ENCODE peak calls at places on chromosomes 11 and 22, in six cellular contexts. E is H9, I is IMR-90, Y is trophoblast cell, G is neuronal stem cell, P is mesenchymal stem cell. X is an unnamed sample.

GRCh38 chr22:36386900-36387663 is 685 bp downstream of the MYH9 start:
- DNase-seq in E (no peak), I (no peak), Y (no peak), G (no peak), P (no peak), X (no peak)

GRCh38 chr11:122392508-122392907 is 263.0 kb upstream of the UBASH3B start:
- DNase-seq in E (no peak), I (no peak), Y (no peak), G (no peak), P (no peak), X (no peak)

GRCh38 chr22:45683248-45683647 is 11.6 kb downstream of the ATXN10 start:
- DNase-seq in E (no peak), I (no peak), Y (no peak), G (no peak), P (no peak), X (no peak)

GRCh38 chr11:2669926-2670469 is 29.8 kb downstream of the KCNQ1OT1 start:
- DNase-seq in E (peak; percentile 17), I (no peak), Y (no peak), G (no peak), P (no peak), X (no peak)

GRCh38 chr11:31649567-31649966 is 140.0 kb downstream of the ELP4 start:
- DNase-seq in E (no peak), I (no peak), Y (no peak), G (no peak), P (no peak), X (no peak)

GRCh38 chr11:76756341-76756771 is 26.8 kb upstream of the TSKU start:
- DNase-seq in E (no peak), I (no peak), Y (no peak), G (no peak), P (no peak), X (no peak)

GRCh38 chr11:69374110-69374981 is 80.4 kb downstream of the MYEOV start:
- DNase-seq in E (peak; percentile 45), I (no peak), Y (no peak), G (no peak), P (no peak), X (no peak)

GRCh38 chr11:65506770-65507485 is 8.1 kb downstream of the MALAT1 start:
- DNase-seq in E (peak; percentile 74), I (peak; percentile 95), Y (peak; percentile 85), G (peak; percentile 62), P (peak; percentile 92), X (peak; percentile 95)

GRCh38 chr11:128181984-128182383 is 405.4 kb downstream of the ETS1 start:
- DNase-seq in E (no peak), I (no peak), Y (no peak), G (no peak), P (no peak), X (no peak)

GRCh38 chr22:23082534-23083314 is 12.4 kb downstream of the GNAZ start:
- DNase-seq in E (no peak), I (no peak), Y (no peak), G (no peak), P (no peak), X (no peak)

GRCh38 chr11:2208691-2209369 is 37.2 kb upstream of the TH start:
- DNase-seq in E (peak; percentile 45), I (no peak), Y (peak; percentile 42), G (no peak), P (no peak), X (no peak)

GRCh38 chr11:58768137-58768536 is 36.4 kb upstream of the GLYAT start:
- DNase-seq in E (no peak), I (no peak), Y (no peak), G (no peak), P (no peak), X (no peak)

GRCh38 chr11:27722117-27722844 is 22.0 kb upstream of the BDNF start:
- DNase-seq in E (peak; percentile 69), I (peak; percentile 68), Y (no peak), G (peak; percentile 36), P (peak; percentile 75), X (peak; percentile 82)
- H3K18ac ChIP-seq in E (peak overlapping the region; percentile 43), I (peak overlapping the region; percentile 8), Y (no peak overlapping the region), G (peak overlapping the region; percentile 63), P (peak overlapping the region; percentile 92), X (no peak overlapping the region)

DNA sequence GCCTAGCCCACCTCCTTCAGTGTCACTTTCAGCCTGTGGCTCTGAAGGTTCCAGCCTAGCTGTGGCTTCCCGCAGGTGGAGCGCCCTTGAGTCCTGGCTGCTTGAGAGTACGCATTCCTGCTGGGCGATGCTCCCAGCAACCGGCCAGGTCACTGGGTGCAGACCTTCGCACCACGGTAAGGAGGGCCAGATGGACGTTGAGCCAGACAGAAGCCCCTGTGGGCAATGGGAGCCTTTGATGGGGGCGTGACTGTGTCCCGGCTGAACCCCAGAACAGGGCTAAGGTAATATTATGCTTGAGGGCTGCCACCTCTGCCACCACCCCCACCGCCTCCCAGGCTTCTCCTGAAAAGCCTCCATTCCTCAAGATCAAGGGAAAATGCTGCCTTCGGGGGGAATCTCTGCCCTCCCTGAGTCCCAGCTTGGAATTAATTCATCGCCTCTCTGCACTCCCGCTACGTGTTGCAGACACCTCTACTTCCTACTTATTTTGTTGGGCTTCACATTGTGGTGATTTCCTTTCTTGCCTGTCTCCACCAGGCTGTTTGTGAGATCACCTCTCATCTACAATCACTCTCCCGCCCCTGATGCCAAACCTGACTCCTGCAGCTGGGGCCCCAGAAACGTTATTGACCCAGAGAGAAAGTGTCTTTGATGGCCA is 144.9 kb upstream of the NECTIN1 start:
- DNase-seq in E (no peak), I (no peak), Y (no peak), G (no peak), P (no peak), X (no peak)
- H3K9ac ChIP-seq in E (no peak overlapping the region), I (no peak overlapping the region), Y (no peak overlapping the region), G (no peak overlapping the region), P (no peak overlapping the region), X (no peak overlapping the region)

GRCh38 chr11:57407010-57407409 is 16.6 kb upstream of the PRG2 start:
- DNase-seq in E (no peak), I (no peak), Y (no peak), G (no peak), P (no peak), X (no peak)

GRCh38 chr11:57407941-57408475 is 17.6 kb upstream of the PRG2 start:
- DNase-seq in E (no peak), I (no peak), Y (peak; percentile 53), G (no peak), P (no peak), X (no peak)

GRCh38 chr11:57409321-57410100 is 17.4 kb downstream of the SLC43A3 start:
- DNase-seq in E (no peak), I (no peak), Y (peak; percentile 87), G (no peak), P (no peak), X (no peak)

GRCh38 chr11:57407521-57407920 is 17.1 kb upstream of the PRG2 start:
- DNase-seq in E (no peak), I (no peak), Y (peak; percentile 89), G (no peak), P (no peak), X (no peak)

DNA sequence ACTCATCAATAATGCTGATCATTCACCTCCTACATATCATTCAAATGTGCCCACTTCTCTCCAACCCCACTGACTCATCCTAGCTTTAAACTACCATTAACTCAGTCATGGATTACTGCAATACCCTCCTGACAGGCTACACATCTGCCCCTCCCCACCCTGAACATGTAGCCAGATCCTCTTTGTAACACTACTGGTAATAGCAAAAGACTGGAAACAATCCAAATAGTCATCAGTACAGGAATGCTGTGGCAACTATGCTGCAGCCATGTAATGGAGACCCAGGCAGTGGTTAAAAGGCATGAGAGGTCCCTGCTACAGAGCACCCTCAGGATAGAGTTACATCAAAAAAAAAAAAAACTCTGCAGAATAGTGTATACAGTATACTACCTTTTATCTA is 16.6 kb downstream of the SLC43A3 start:
- DNase-seq in E (no peak), I (peak; percentile 96), Y (peak; percentile 76), G (no peak), P (peak; percentile 32), X (no peak)
- H3K18ac ChIP-seq in E (no peak overlapping the region), I (no peak overlapping the region), Y (no peak overlapping the region), G (no peak overlapping the region), P (no peak overlapping the region), X (no peak overlapping the region)

GRCh38 chr22:40178417-40179409 is 988 bp downstream of the TNRC6B start:
- DNase-seq in E (peak; percentile 37), I (peak; percentile 57), Y (no peak), G (peak; percentile 62), P (peak; percentile 81), X (peak; percentile 94)
- H3K9ac ChIP-seq in E (peak overlapping the region; percentile 99), I (peak overlapping the region; percentile 94), Y (peak overlapping the region; percentile 87), G (peak overlapping the region; percentile 46), P (peak overlapping the region; percentile 99), X (peak overlapping the region; percentile 89)

GRCh38 chr22:39174498-39175120 is 22.1 kb upstream of the CBX7 start:
- DNase-seq in E (peak; percentile 99), I (peak; percentile 89), Y (peak; percentile 79), G (peak; percentile 99), P (peak; percentile 94), X (peak; percentile 100)
- H3K18ac ChIP-seq in E (peak overlapping the region; percentile 98), I (peak overlapping the region; percentile 89), Y (peak overlapping the region; percentile 96), G (peak overlapping the region; percentile 97), P (peak overlapping the region; percentile 95), X (peak overlapping the region; percentile 71)

DNA sequence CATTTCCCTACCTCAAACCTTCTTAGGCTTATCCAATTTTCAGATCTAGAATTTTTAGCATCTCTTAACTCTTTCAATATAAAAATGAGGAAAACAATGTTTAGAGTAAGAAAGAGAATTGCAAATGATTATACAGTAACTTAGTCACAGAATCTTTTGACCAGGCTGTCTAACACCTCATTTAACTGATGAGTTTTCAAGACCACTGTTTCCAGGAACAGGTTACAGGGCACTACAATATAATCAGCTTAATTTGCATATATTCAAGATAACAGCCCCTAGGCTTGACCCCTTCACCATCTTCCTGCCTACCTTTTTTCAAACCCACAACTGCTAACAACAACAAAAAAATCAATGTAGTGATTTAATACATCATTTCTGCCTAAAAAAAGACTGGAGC is 12.7 kb downstream of the NUMA1 start:
- DNase-seq in E (no peak), I (no peak), Y (no peak), G (no peak), P (no peak), X (no peak)
- H3K9ac ChIP-seq in E (no peak overlapping the region), I (no peak overlapping the region), Y (no peak overlapping the region), G (no peak overlapping the region), P (no peak overlapping the region), X (no peak overlapping the region)

GRCh38 chr22:34070051-34070450 is 149.8 kb upstream of the LARGE1 start:
- DNase-seq in E (no peak), I (no peak), Y (no peak), G (no peak), P (no peak), X (no peak)
- H3K18ac ChIP-seq in E (no peak overlapping the region), I (no peak overlapping the region), Y (no peak overlapping the region), G (no peak overlapping the region), P (no peak overlapping the region), X (no peak overlapping the region)

DNA sequence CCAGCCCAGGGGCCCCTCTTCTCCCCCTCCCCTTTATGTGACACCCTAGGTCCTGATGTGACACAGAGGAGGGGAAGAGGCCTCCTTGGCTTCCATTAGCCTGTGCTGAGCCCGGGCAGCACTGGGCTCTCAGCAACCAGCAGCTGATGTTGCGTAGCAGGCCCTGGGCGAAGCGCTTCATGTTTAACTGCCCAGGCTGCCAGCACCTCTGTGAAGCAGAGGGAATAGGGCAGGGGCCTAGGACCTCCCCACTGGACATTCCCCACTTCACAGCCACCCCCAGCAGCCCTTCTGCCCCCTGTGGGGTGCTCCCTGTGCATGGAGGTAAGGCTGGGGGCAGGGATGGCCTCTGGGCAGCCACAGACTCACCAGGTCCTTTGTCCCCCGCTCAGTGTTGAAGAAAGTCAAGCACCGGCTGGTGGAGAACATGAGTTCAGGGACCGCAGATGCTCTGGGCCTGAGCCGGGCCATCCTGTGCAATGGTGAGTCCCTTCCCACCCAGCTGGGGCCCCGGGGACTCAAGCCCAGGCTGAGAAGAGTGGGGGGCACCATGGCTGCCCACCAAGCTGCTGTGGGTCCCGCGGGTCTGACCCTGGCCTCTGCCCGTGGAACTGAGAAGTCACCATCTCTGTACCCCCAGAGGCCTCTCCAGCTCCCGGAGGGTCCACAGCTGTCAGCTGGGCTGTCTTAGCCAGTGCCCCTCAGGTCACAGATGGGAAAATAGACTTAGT is 11.6 kb downstream of the PICK1 start:
- DNase-seq in E (no peak), I (no peak), Y (no peak), G (no peak), P (no peak), X (no peak)
- H3K9ac ChIP-seq in E (no peak overlapping the region), I (no peak overlapping the region), Y (no peak overlapping the region), G (no peak overlapping the region), P (no peak overlapping the region), X (no peak overlapping the region)